ENCODE peak calls at places on chromosomes 4 and X, in ten cellular contexts. One of them, this sample, is unnamed.

GRCh38 chr4:70838400-70838971 is 1.2 kb downstream of the GRSF1 start:
- DNase-seq in H1: no peak
- DNase-seq in ovary: no peak
- DNase-seq in upper lobe of left lung: no peak
- DNase-seq in sigmoid colon: no peak
- DNase-seq in esophagus muscularis mucosa: no peak
- DNase-seq in tibial nerve: no peak
- DNase-seq in A549: no peak
- DNase-seq in GM12878: no peak
- DNase-seq in suprapubic skin: no peak
- DNase-seq in this sample: no peak

GRCh38 chrX:44462851-44463250 is 79.8 kb downstream of the FUNDC1 start:
- DNase-seq in A549: no peak
- DNase-seq in tibial nerve: no peak
- DNase-seq in ovary: no peak
- DNase-seq in GM12878: no peak
- DNase-seq in H1: no peak
- DNase-seq in upper lobe of left lung: peak; percentile 52
- DNase-seq in sigmoid colon: no peak
- DNase-seq in esophagus muscularis mucosa: no peak
- DNase-seq in suprapubic skin: no peak
- DNase-seq in this sample: no peak

GRCh38 chrX:30489323-30489722 is 88.2 kb downstream of the TASL start:
- DNase-seq in ovary: no peak
- DNase-seq in esophagus muscularis mucosa: no peak
- DNase-seq in upper lobe of left lung: no peak
- DNase-seq in GM12878: no peak
- DNase-seq in A549: peak; percentile 49
- DNase-seq in tibial nerve: no peak
- DNase-seq in sigmoid colon: no peak
- DNase-seq in suprapubic skin: no peak
- DNase-seq in H1: no peak
- DNase-seq in this sample: no peak

GRCh38 chrX:24117288-24117687 is 32.2 kb upstream of the ZFX start:
- DNase-seq in GM12878: no peak
- DNase-seq in esophagus muscularis mucosa: no peak
- DNase-seq in ovary: no peak
- DNase-seq in suprapubic skin: no peak
- DNase-seq in tibial nerve: no peak
- DNase-seq in upper lobe of left lung: no peak
- DNase-seq in A549: peak; percentile 42
- DNase-seq in sigmoid colon: peak; percentile 71
- DNase-seq in H1: no peak
- DNase-seq in this sample: no peak

GRCh38 chrX:17738002-17738713 is 865 bp downstream of the SCML1 start:
- DNase-seq in GM12878: no peak
- DNase-seq in suprapubic skin: no peak
- DNase-seq in sigmoid colon: peak; percentile 79
- DNase-seq in tibial nerve: peak; percentile 14
- DNase-seq in ovary: peak; percentile 60
- DNase-seq in upper lobe of left lung: peak; percentile 54
- DNase-seq in A549: peak; percentile 37
- DNase-seq in esophagus muscularis mucosa: no peak
- DNase-seq in H1: peak; percentile 49
- DNase-seq in this sample: peak; percentile 50

GRCh38 chrX:24245201-24245600 is 68.7 kb downstream of the SUPT20HL2 start:
- DNase-seq in esophagus muscularis mucosa: no peak
- DNase-seq in ovary: no peak
- DNase-seq in GM12878: no peak
- DNase-seq in upper lobe of left lung: no peak
- DNase-seq in A549: peak; percentile 61
- DNase-seq in suprapubic skin: no peak
- DNase-seq in sigmoid colon: no peak
- DNase-seq in tibial nerve: no peak
- DNase-seq in H1: no peak
- DNase-seq in this sample: no peak

GRCh38 chr4:53804719-53805118 is 213.4 kb upstream of the LNX1 start:
- DNase-seq in sigmoid colon: no peak
- DNase-seq in ovary: no peak
- DNase-seq in suprapubic skin: no peak
- DNase-seq in A549: peak; percentile 34
- DNase-seq in tibial nerve: no peak
- DNase-seq in esophagus muscularis mucosa: no peak
- DNase-seq in upper lobe of left lung: peak; percentile 54
- DNase-seq in H1: peak; percentile 66
- DNase-seq in GM12878: peak; percentile 12
- DNase-seq in this sample: peak; percentile 68

GRCh38 chrX:95065151-95065550 is 1391.1 kb downstream of the FAM133A start:
- DNase-seq in esophagus muscularis mucosa: no peak
- DNase-seq in sigmoid colon: no peak
- DNase-seq in H1: no peak
- DNase-seq in GM12878: no peak
- DNase-seq in upper lobe of left lung: no peak
- DNase-seq in A549: no peak
- DNase-seq in ovary: no peak
- DNase-seq in tibial nerve: no peak
- DNase-seq in suprapubic skin: no peak
- DNase-seq in this sample: no peak

GRCh38 chr4:43680416-43680815 is 768.2 kb downstream of the KCTD8 start:
- DNase-seq in sigmoid colon: no peak
- DNase-seq in GM12878: no peak
- DNase-seq in esophagus muscularis mucosa: no peak
- DNase-seq in H1: no peak
- DNase-seq in suprapubic skin: no peak
- DNase-seq in upper lobe of left lung: no peak
- DNase-seq in A549: no peak
- DNase-seq in ovary: no peak
- DNase-seq in tibial nerve: no peak
- DNase-seq in this sample: no peak

GRCh38 chrX:136130931-136131843 is 16.1 kb upstream of the FHL1 start:
- DNase-seq in ovary: no peak
- DNase-seq in tibial nerve: no peak
- DNase-seq in esophagus muscularis mucosa: no peak
- DNase-seq in GM12878: no peak
- DNase-seq in suprapubic skin: no peak
- DNase-seq in A549: peak; percentile 71
- DNase-seq in H1: no peak
- DNase-seq in upper lobe of left lung: no peak
- DNase-seq in sigmoid colon: no peak
- DNase-seq in this sample: no peak

GRCh38 chr4:57265831-57266582 is 155.8 kb upstream of the IGFBP7 start:
- DNase-seq in ovary: no peak
- DNase-seq in H1: no peak
- DNase-seq in upper lobe of left lung: peak; percentile 23
- DNase-seq in tibial nerve: no peak
- DNase-seq in A549: no peak
- DNase-seq in GM12878: no peak
- DNase-seq in esophagus muscularis mucosa: no peak
- DNase-seq in suprapubic skin: no peak
- DNase-seq in sigmoid colon: no peak
- DNase-seq in this sample: no peak

GRCh38 chr4:101787917-101788316 is 2.6 kb upstream of the BANK1 start:
- DNase-seq in sigmoid colon: no peak
- DNase-seq in H1: no peak
- DNase-seq in upper lobe of left lung: no peak
- DNase-seq in A549: no peak
- DNase-seq in esophagus muscularis mucosa: no peak
- DNase-seq in GM12878: no peak
- DNase-seq in tibial nerve: no peak
- DNase-seq in suprapubic skin: no peak
- DNase-seq in ovary: no peak
- DNase-seq in this sample: no peak

GRCh38 chr4:101792056-101792575 is 1.6 kb downstream of the BANK1 start:
- DNase-seq in upper lobe of left lung: no peak
- DNase-seq in esophagus muscularis mucosa: no peak
- DNase-seq in ovary: no peak
- DNase-seq in suprapubic skin: no peak
- DNase-seq in GM12878: no peak
- DNase-seq in sigmoid colon: no peak
- DNase-seq in H1: no peak
- DNase-seq in A549: peak; percentile 5
- DNase-seq in tibial nerve: no peak
- DNase-seq in this sample: no peak

GRCh38 chr4:101790521-101791188 is at the start of gene BANK1:
- DNase-seq in A549: peak; percentile 61
- DNase-seq in suprapubic skin: no peak
- DNase-seq in sigmoid colon: no peak
- DNase-seq in H1: peak; percentile 91
- DNase-seq in ovary: peak; percentile 35
- DNase-seq in GM12878: peak; percentile 43
- DNase-seq in esophagus muscularis mucosa: no peak
- DNase-seq in tibial nerve: no peak
- DNase-seq in upper lobe of left lung: peak; percentile 72
- DNase-seq in this sample: peak; percentile 71

GRCh38 chr4:101793397-101793796 is 2.9 kb downstream of the BANK1 start:
- DNase-seq in upper lobe of left lung: no peak
- DNase-seq in tibial nerve: no peak
- DNase-seq in GM12878: no peak
- DNase-seq in suprapubic skin: no peak
- DNase-seq in ovary: no peak
- DNase-seq in esophagus muscularis mucosa: no peak
- DNase-seq in H1: no peak
- DNase-seq in sigmoid colon: no peak
- DNase-seq in A549: no peak
- DNase-seq in this sample: no peak

DNA sequence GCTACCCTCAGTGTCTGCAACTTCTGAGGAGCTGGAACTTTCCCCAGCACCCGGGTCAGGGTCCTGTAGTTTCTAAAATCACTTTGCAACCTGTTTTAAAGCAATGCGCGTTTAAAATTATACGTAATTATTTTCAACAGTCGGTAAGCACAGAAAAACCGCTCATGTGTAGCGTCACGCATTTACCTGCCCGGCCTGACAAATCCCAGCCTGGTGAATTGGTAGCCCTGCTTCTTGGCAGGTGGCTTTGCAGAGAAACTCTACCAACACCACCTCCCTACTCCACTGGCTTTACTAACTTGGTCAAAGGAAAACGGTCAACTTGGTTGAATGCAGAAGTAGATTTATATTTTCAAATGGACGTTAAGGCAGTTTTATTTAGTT is 651 bp downstream of the BANK1 start:
- DNase-seq in H1: no peak
- DNase-seq in sigmoid colon: no peak
- DNase-seq in suprapubic skin: no peak
- DNase-seq in ovary: no peak
- DNase-seq in esophagus muscularis mucosa: no peak
- DNase-seq in tibial nerve: no peak
- DNase-seq in A549: peak; percentile 25
- DNase-seq in upper lobe of left lung: peak; percentile 58
- DNase-seq in GM12878: no peak
- DNase-seq in this sample: peak; percentile 17
- TF ChIP-seq EP300 in H1: no peak
- TF ChIP-seq EP300 in sigmoid colon: no peak
- TF ChIP-seq EP300 in suprapubic skin: no peak
- TF ChIP-seq EP300 in ovary: no peak
- TF ChIP-seq EP300 in esophagus muscularis mucosa: no peak
- TF ChIP-seq EP300 in tibial nerve: no peak
- TF ChIP-seq EP300 in A549: no peak
- TF ChIP-seq EP300 in upper lobe of left lung: no peak
- TF ChIP-seq EP300 in GM12878: no peak
- TF ChIP-seq EP300 in this sample: no peak

GRCh38 chr4:184824081-184824775 is 1.5 kb downstream of the ACSL1 start:
- DNase-seq in suprapubic skin: no peak
- DNase-seq in sigmoid colon: no peak
- DNase-seq in upper lobe of left lung: no peak
- DNase-seq in GM12878: no peak
- DNase-seq in esophagus muscularis mucosa: no peak
- DNase-seq in ovary: no peak
- DNase-seq in A549: no peak
- DNase-seq in H1: no peak
- DNase-seq in tibial nerve: no peak
- DNase-seq in this sample: no peak
- H3K4me1 ChIP-seq in suprapubic skin: peaks cover 43% of the 10 kb centered on the region
- H3K4me1 ChIP-seq in sigmoid colon: peaks cover 20% of the 10 kb centered on the region
- H3K4me1 ChIP-seq in upper lobe of left lung: peaks cover 35% of the 10 kb centered on the region
- H3K4me1 ChIP-seq in GM12878: peaks cover 40% of the 10 kb centered on the region
- H3K4me1 ChIP-seq in esophagus muscularis mucosa: peaks cover 33% of the 10 kb centered on the region
- H3K4me1 ChIP-seq in ovary: peaks cover 3% of the 10 kb centered on the region
- H3K4me1 ChIP-seq in A549: peaks cover 4% of the 10 kb centered on the region
- H3K4me1 ChIP-seq in H1: no peaks in the 10 kb centered on the region
- H3K4me1 ChIP-seq in tibial nerve: peaks cover 7% of the 10 kb centered on the region
- H3K4me1 ChIP-seq in this sample: peaks cover 10% of the 10 kb centered on the region

DNA sequence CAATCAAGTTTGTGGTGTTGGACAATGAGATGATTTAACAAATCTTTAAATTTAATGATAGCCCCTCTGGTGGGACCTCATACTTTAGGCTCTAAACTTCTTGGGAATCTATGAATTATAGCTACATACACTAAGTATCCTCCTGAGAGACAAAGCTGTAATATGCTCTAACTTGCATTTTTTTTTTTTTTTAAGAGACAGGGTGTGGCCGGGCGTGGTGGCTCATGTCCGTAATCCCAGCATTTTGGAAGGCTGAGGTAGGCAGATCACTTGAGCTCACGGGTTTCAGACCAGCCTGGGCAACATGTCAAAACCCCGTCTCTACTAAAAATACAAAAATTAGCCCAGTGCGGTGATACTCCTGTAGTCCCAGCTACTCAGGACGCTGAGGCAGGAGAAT is 23.3 kb upstream of the COQ2 start:
- DNase-seq in esophagus muscularis mucosa: no peak
- DNase-seq in upper lobe of left lung: no peak
- DNase-seq in A549: no peak
- DNase-seq in tibial nerve: no peak
- DNase-seq in GM12878: no peak
- DNase-seq in sigmoid colon: no peak
- DNase-seq in H1: no peak
- DNase-seq in ovary: no peak
- DNase-seq in suprapubic skin: no peak
- DNase-seq in this sample: no peak
- TF ChIP-seq POLR2A in esophagus muscularis mucosa: no peak
- TF ChIP-seq POLR2A in upper lobe of left lung: no peak
- TF ChIP-seq POLR2A in A549: no peak
- TF ChIP-seq POLR2A in tibial nerve: no peak
- TF ChIP-seq POLR2A in GM12878: no peak
- TF ChIP-seq POLR2A in sigmoid colon: no peak
- TF ChIP-seq POLR2A in H1: no peak
- TF ChIP-seq POLR2A in ovary: no peak
- TF ChIP-seq POLR2A in suprapubic skin: no peak
- TF ChIP-seq POLR2A in this sample: no peak

DNA sequence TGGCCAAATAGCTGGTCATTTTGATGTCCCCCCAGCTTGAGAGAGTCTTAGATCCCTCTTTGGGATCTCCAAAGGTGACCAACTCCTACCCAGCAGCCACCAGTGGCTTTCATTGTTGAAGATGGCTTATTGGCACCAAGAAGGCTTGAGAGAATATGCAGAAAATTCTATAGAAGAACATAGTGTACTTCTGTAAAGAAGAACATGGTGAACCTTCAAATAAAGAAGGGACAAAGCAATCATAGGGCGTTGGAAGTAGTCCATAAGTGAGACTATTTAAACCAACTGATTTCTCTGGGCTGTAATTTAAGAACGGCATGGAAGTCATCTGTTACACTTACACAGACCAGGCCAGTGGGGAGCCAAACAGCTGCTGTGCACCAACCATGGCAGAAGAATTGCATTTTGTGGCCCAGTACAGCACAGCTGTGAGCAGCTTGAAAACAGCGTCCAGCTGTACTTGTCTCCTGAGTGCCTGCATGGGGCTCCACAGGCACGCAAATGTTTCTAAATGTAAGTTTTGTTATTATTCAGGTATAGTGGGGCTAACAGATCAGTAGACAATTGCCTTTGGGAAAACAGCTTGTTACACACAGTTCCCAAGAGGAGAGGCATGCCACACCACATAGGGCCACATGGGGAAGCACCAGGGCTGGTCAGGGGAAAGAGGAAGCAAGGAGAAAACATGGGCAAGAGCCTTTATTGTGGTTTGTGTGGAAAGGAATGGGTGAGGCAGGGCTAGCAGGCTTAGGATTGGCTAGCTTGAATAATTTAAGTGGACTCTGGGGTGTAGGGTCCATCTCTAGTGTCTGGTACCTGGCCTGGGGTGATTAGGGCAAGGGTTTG is 125.0 kb downstream of the ARHGAP6 start:
- DNase-seq in tibial nerve: no peak
- DNase-seq in sigmoid colon: no peak
- DNase-seq in A549: no peak
- DNase-seq in GM12878: peak; percentile 34
- DNase-seq in esophagus muscularis mucosa: no peak
- DNase-seq in suprapubic skin: no peak
- DNase-seq in upper lobe of left lung: peak; percentile 20
- DNase-seq in H1: no peak
- DNase-seq in ovary: no peak
- DNase-seq in this sample: no peak
- TF ChIP-seq EP300 in tibial nerve: no peak
- TF ChIP-seq EP300 in sigmoid colon: peak; percentile 89
- TF ChIP-seq EP300 in A549: no peak
- TF ChIP-seq EP300 in GM12878: no peak
- TF ChIP-seq EP300 in esophagus muscularis mucosa: no peak
- TF ChIP-seq EP300 in suprapubic skin: no peak
- TF ChIP-seq EP300 in upper lobe of left lung: no peak
- TF ChIP-seq EP300 in H1: no peak
- TF ChIP-seq EP300 in ovary: no peak
- TF ChIP-seq EP300 in this sample: no peak

This sample was measured in transverse colon.